ENCODE peak calls at places on chromosomes 13 and 19, in seven cellular contexts. V is GM23248, N is K562, T is H1, Z is GM23338, M is H9, J is PC-3. L is an unnamed sample.

GRCh38 chr13:26236306-26236705 is 14.2 kb upstream of the RNF6 start:
- DNase-seq in V (no peak), N (no peak), T (no peak), Z (no peak), M (no peak), J (no peak), L (no peak)

GRCh38 chr13:44212633-44213387 is 160.8 kb upstream of the SERP2 start:
- DNase-seq in V (peak; percentile 45), N (no peak), T (no peak), Z (peak; percentile 19), M (no peak), J (no peak), L (peak; percentile 84)

GRCh38 chr19:49847731-49848696 is 2.9 kb upstream of the PTOV1 start:
- DNase-seq in V (peak; percentile 86), N (peak; percentile 63), T (no peak), Z (no peak), M (no peak), J (peak; percentile 95), L (no peak)

GRCh38 chr19:58578430-58578925 is 5.3 kb upstream of the MZF1 start:
- DNase-seq in V (peak; percentile 46), N (no peak), T (no peak), Z (no peak), M (no peak), J (no peak), L (no peak)

GRCh38 chr13:45393941-45394570 is 24.1 kb downstream of the SLC25A30 start:
- DNase-seq in V (peak; percentile 57), N (peak; percentile 62), T (no peak), Z (peak; percentile 80), M (peak; percentile 72), J (peak; percentile 56), L (peak; percentile 79)

GRCh38 chr19:18167011-18167410 is 6.6 kb upstream of the IFI30 start:
- DNase-seq in V (no peak), N (no peak), T (no peak), Z (no peak), M (no peak), J (no peak), L (no peak)

GRCh38 chr13:58190578-58190977 is 559.0 kb downstream of the PCDH17 start:
- DNase-seq in V (no peak), N (no peak), T (no peak), Z (no peak), M (no peak), J (no peak), L (no peak)

GRCh38 chr19:6564393-6564792 is 26.6 kb downstream of the CD70 start:
- DNase-seq in V (peak; percentile 46), N (peak; percentile 71), T (no peak), Z (peak; percentile 44), M (no peak), J (peak; percentile 60), L (peak; percentile 30)

GRCh38 chr13:110348309-110348625 is 41.2 kb downstream of the COL4A2 start:
- DNase-seq in V (no peak), N (no peak), T (no peak), Z (no peak), M (no peak), J (no peak), L (no peak)

GRCh38 chr13:110345701-110346100 is 38.6 kb downstream of the COL4A2 start:
- DNase-seq in V (no peak), N (no peak), T (no peak), Z (no peak), M (no peak), J (no peak), L (no peak)

GRCh38 chr13:110346661-110347067 is 39.6 kb downstream of the COL4A2 start:
- DNase-seq in V (peak; percentile 21), N (no peak), T (no peak), Z (no peak), M (no peak), J (peak; percentile 90), L (no peak)

GRCh38 chr13:110347535-110348308 is 40.6 kb downstream of the COL4A2 start:
- DNase-seq in V (peak; percentile 98), N (no peak), T (no peak), Z (no peak), M (no peak), J (peak; percentile 93), L (peak; percentile 79)

DNA sequence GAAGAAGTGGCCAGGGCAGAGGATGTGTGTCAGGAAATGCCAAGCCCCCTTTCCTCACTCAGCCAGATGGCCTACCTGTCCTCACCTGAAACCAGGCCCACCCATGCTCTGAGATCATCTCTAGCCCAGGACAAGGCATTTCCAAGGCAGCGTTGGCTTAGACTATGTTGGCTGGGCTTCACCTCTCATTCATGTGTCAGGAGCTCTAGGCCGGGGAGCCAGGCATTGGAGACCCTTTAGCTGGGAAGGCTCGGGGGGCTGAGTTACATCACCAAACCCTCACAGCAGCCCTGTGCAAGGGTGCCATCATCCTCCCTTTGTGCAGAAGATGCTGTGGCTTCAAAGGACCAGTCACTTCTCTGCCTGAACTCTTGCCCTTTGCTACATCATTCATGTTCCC is 40.0 kb downstream of the COL4A2 start:
- DNase-seq in V (no peak), N (no peak), T (no peak), Z (no peak), M (no peak), J (no peak), L (no peak)
- H3K79me2 ChIP-seq in V (peaks cover 19% of the 10 kb centered on the region), N (no peaks in the 10 kb centered on the region), T (no peaks in the 10 kb centered on the region), Z (peaks cover 29% of the 10 kb centered on the region), M (no peaks in the 10 kb centered on the region), J (peaks cover 58% of the 10 kb centered on the region), L (peaks cover 2% of the 10 kb centered on the region)

GRCh38 chr13:52669677-52670076 is 17.0 kb downstream of the SUGT1 start:
- DNase-seq in V (peak; percentile 7), N (no peak), T (no peak), Z (no peak), M (no peak), J (no peak), L (no peak)
- H3K79me2 ChIP-seq in V (peaks cover 96% of the 10 kb centered on the region), N (peaks cover 4% of the 10 kb centered on the region), T (no peaks in the 10 kb centered on the region), Z (peaks cover 39% of the 10 kb centered on the region), M (no peaks in the 10 kb centered on the region), J (no peaks in the 10 kb centered on the region), L (no peaks in the 10 kb centered on the region)

GRCh38 chr19:14437578-14438140 is 4.6 kb downstream of the PKN1 start:
- DNase-seq in V (no peak), N (no peak), T (no peak), Z (no peak), M (no peak), J (no peak), L (peak; percentile 34)
- H3K79me2 ChIP-seq in V (peaks cover 72% of the 10 kb centered on the region), N (peaks cover 79% of the 10 kb centered on the region), T (no peaks in the 10 kb centered on the region), Z (peaks cover 54% of the 10 kb centered on the region), M (peaks cover 5% of the 10 kb centered on the region), J (peaks cover 68% of the 10 kb centered on the region), L (no peaks in the 10 kb centered on the region)

DNA sequence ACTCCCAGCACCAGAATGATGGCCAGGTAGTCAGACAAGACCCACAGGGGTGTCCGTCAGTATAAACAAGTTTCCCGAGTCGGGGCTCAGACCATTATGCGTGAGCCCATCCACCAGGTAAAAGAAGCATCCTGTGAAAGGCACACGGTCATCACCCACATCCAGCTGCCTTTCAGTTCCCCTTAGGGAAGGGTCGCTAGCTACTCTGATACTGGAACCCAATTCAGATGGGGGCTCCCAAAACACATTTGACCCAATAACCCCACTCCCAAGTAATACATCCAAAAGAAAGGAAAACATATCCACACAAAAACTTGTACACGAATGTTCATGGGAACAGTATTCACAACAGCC is 66.8 kb downstream of the STK24 start:
- DNase-seq in V (no peak), N (no peak), T (no peak), Z (no peak), M (no peak), J (no peak), L (no peak)
- H3K79me2 ChIP-seq in V (peaks cover 90% of the 10 kb centered on the region), N (peaks cover 82% of the 10 kb centered on the region), T (peaks cover 5% of the 10 kb centered on the region), Z (peaks cover 98% of the 10 kb centered on the region), M (peaks cover 29% of the 10 kb centered on the region), J (peaks cover 98% of the 10 kb centered on the region), L (peaks cover 53% of the 10 kb centered on the region)

GRCh38 chr19:7691497-7691896 is 10.4 kb downstream of the FCER2 start:
- DNase-seq in V (no peak), N (no peak), T (no peak), Z (no peak), M (no peak), J (no peak), L (no peak)

GRCh38 chr19:7694499-7694898 is 7.4 kb downstream of the FCER2 start:
- DNase-seq in V (no peak), N (no peak), T (no peak), Z (no peak), M (no peak), J (no peak), L (no peak)

GRCh38 chr19:7689165-7689564 is 8.5 kb downstream of the TRAPPC5 start:
- DNase-seq in V (no peak), N (no peak), T (no peak), Z (peak; percentile 43), M (no peak), J (no peak), L (no peak)

GRCh38 chr19:7690779-7691258 is 10.2 kb downstream of the TRAPPC5 start:
- DNase-seq in V (no peak), N (no peak), T (no peak), Z (no peak), M (no peak), J (no peak), L (no peak)

DNA sequence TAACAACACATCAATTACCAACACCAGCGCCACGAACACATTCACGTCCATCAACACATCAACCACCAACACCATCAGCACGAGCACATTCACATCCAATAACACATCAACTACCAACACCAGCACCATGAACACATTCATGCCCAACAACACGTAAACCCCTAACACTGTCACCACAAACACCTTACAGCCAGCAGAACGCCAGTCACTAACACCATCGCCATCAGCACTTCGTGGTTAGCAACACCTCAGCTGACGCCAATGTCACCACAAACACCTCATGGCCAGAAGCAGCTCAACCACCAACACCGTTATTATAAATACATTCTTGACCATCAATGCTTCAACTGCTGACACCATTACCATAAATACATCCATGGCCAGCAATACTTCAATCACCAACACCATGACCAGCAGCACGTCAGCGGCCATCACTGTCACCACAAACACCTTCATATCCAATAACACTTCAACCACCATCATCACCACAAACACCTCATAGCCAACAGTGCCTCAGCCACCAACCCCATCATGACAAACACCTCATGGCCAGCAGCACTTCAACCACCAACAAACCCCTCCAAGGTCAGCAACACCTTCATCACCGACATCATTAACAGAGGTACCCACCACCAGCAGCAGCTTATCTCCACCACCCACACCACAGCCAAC is 9.4 kb downstream of the FCER2 start:
- DNase-seq in V (no peak), N (no peak), T (no peak), Z (no peak), M (no peak), J (no peak), L (no peak)
- H3K79me2 ChIP-seq in V (no peaks in the 10 kb centered on the region), N (no peaks in the 10 kb centered on the region), T (no peaks in the 10 kb centered on the region), Z (no peaks in the 10 kb centered on the region), M (no peaks in the 10 kb centered on the region), J (no peaks in the 10 kb centered on the region), L (no peaks in the 10 kb centered on the region)

GRCh38 chr19:31545766-31546165 is 196.5 kb upstream of the TSHZ3 start:
- DNase-seq in V (no peak), N (no peak), T (no peak), Z (no peak), M (no peak), J (no peak), L (no peak)
- H3K79me2 ChIP-seq in V (no peaks in the 10 kb centered on the region), N (no peaks in the 10 kb centered on the region), T (no peaks in the 10 kb centered on the region), Z (no peaks in the 10 kb centered on the region), M (no peaks in the 10 kb centered on the region), J (no peaks in the 10 kb centered on the region), L (no peaks in the 10 kb centered on the region)

DNA sequence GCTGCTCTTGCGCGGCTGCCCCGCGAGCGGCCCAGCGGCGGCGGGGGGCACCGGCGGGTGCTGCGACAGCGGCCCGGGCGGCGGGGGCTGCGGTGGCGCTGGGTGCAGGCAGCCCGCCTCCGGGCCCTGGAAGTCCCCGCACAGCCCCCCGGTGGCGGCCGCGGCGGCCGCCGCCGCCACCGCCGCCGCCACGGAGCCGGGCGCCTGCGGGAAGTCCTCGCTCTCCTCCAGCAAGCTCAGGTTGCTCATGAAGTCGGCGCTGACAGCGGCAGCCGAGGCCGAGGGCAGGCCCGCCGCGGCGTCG is 735 bp downstream of the FOXO1 start:
- DNase-seq in V (peak; percentile 58), N (peak; percentile 18), T (no peak), Z (no peak), M (no peak), J (peak; percentile 13), L (peak; percentile 60)
- H3K79me2 ChIP-seq in V (no peaks in the 10 kb centered on the region), N (no peaks in the 10 kb centered on the region), T (peaks cover 23% of the 10 kb centered on the region), Z (peaks cover 57% of the 10 kb centered on the region), M (peaks cover 28% of the 10 kb centered on the region), J (peaks cover 43% of the 10 kb centered on the region), L (peaks cover 30% of the 10 kb centered on the region)

L was measured in mesendoderm.